ENCODE peak calls at places on chromosomes 16 and 17, in six cellular contexts. P is GM04503; M is activated gamma-delta T cell treated with anti-CD3 and anti-CD28 coated beads, Interleukin-2, amount 50 U/mL, for 16 hours; T is central memory CD4-positive, alpha-beta T cell; X is effector CD8-positive, alpha-beta T cell; Q is Daoy. K is an unnamed sample.

GRCh38 chr17:75778861-75779249 is 5.8 kb upstream of the UNK start:
- DNase-seq in M (no peak), P (no peak), T (peak; percentile 69), X (peak; percentile 67), Q (no peak), K (peak; percentile 64)

GRCh38 chr16:85321856-85322271 is 209.6 kb upstream of the CIBAR2 start:
- DNase-seq in X (no peak), P (peak; percentile 95), T (no peak), M (no peak), Q (no peak), K (no peak)

GRCh38 chr16:84800118-84800517 is 19.7 kb upstream of the CRISPLD2 start:
- DNase-seq in Q (no peak), M (no peak), T (no peak), P (no peak), X (no peak), K (no peak)

GRCh38 chr17:29718446-29719039 is 95.8 kb upstream of the CORO6 start:
- DNase-seq in M (no peak), T (no peak), Q (no peak), X (no peak), P (no peak), K (no peak)

GRCh38 chr17:19897901-19898300 is 30.2 kb upstream of the ULK2 start:
- DNase-seq in T (no peak), X (no peak), M (no peak), P (peak; percentile 89), Q (peak; percentile 24), K (no peak)

GRCh38 chr16:71917900-71918299 is 22.6 kb downstream of the IST1 start:
- DNase-seq in P (peak; percentile 66), X (no peak), Q (no peak), M (no peak), T (no peak), K (no peak)

GRCh38 chr17:41390411-41390938 is 6.9 kb downstream of the KRT31 start:
- DNase-seq in X (no peak), T (no peak), M (no peak), Q (no peak), P (no peak), K (no peak)

GRCh38 chr16:75576384-75576811 is 10.2 kb downstream of the GABARAPL2 start:
- DNase-seq in Q (no peak), P (no peak), T (no peak), M (no peak), X (no peak), K (no peak)

GRCh38 chr17:21460358-21460757 is 84.2 kb downstream of the KCNJ12 start:
- DNase-seq in P (no peak), T (no peak), M (no peak), X (no peak), Q (no peak), K (no peak)

GRCh38 chr16:88347656-88348376 is 34.9 kb upstream of the ZNF469 start:
- DNase-seq in M (no peak), T (no peak), X (no peak), P (no peak), Q (no peak), K (no peak)

GRCh38 chr17:34095101-34095500 is 160.0 kb upstream of the CCL2 start:
- DNase-seq in T (no peak), Q (no peak), X (no peak), P (no peak), M (no peak), K (no peak)